ENCODE peak calls at places on chromosomes 11 and 22, in ten cellular contexts. One of them, this sample, is unnamed.

GRCh38 chr11:102495161-102496042 is 35.1 kb downstream of the MMP7 start:
- DNase-seq in tibial nerve: no peak
- DNase-seq in cardiac muscle cell: peak
- DNase-seq in pancreas: no peak
- DNase-seq in fibroblast of lung: peak
- DNase-seq in right atrium auricular region: no peak
- DNase-seq in Peyer's patch: no peak
- DNase-seq in upper lobe of right lung: no peak
- DNase-seq in thoracic aorta: no peak
- DNase-seq in tibial artery: no peak
- DNase-seq in this sample: peak

GRCh38 chr11:73087730-73088129 is 54.4 kb downstream of the FCHSD2 start:
- DNase-seq in tibial nerve: no peak
- DNase-seq in cardiac muscle cell: peak
- DNase-seq in pancreas: no peak
- DNase-seq in fibroblast of lung: peak
- DNase-seq in right atrium auricular region: no peak
- DNase-seq in Peyer's patch: no peak
- DNase-seq in upper lobe of right lung: no peak
- DNase-seq in thoracic aorta: no peak
- DNase-seq in tibial artery: no peak
- DNase-seq in this sample: no peak

GRCh38 chr22:46021577-46021976 is 44.6 kb upstream of the WNT7B start:
- DNase-seq in tibial nerve: no peak
- DNase-seq in cardiac muscle cell: no peak
- DNase-seq in pancreas: peak
- DNase-seq in fibroblast of lung: no peak
- DNase-seq in right atrium auricular region: no peak
- DNase-seq in Peyer's patch: no peak
- DNase-seq in upper lobe of right lung: peak
- DNase-seq in thoracic aorta: no peak
- DNase-seq in tibial artery: no peak
- DNase-seq in this sample: no peak

GRCh38 chr22:49670610-49671330 is 156.9 kb downstream of the BRD1 start:
- DNase-seq in tibial nerve: no peak
- DNase-seq in cardiac muscle cell: no peak
- DNase-seq in pancreas: peak
- DNase-seq in fibroblast of lung: no peak
- DNase-seq in right atrium auricular region: no peak
- DNase-seq in Peyer's patch: no peak
- DNase-seq in upper lobe of right lung: peak
- DNase-seq in thoracic aorta: no peak
- DNase-seq in tibial artery: no peak
- DNase-seq in this sample: no peak

GRCh38 chr11:73465019-73465675 is 88.9 kb downstream of the RELT start:
- DNase-seq in tibial nerve: no peak
- DNase-seq in cardiac muscle cell: peak
- DNase-seq in pancreas: no peak
- DNase-seq in fibroblast of lung: no peak
- DNase-seq in right atrium auricular region: no peak
- DNase-seq in Peyer's patch: no peak
- DNase-seq in upper lobe of right lung: no peak
- DNase-seq in thoracic aorta: no peak
- DNase-seq in tibial artery: no peak
- DNase-seq in this sample: no peak

GRCh38 chr11:12090061-12090572 is 20.3 kb upstream of the MICAL2 start:
- DNase-seq in tibial nerve: no peak
- DNase-seq in cardiac muscle cell: peak
- DNase-seq in pancreas: no peak
- DNase-seq in fibroblast of lung: peak
- DNase-seq in right atrium auricular region: no peak
- DNase-seq in Peyer's patch: no peak
- DNase-seq in upper lobe of right lung: peak
- DNase-seq in thoracic aorta: no peak
- DNase-seq in tibial artery: peak
- DNase-seq in this sample: no peak

GRCh38 chr22:47168900-47169800 is 406.7 kb downstream of the TBC1D22A start:
- DNase-seq in tibial nerve: peak
- DNase-seq in cardiac muscle cell: peak
- DNase-seq in pancreas: peak
- DNase-seq in fibroblast of lung: no peak
- DNase-seq in right atrium auricular region: no peak
- DNase-seq in Peyer's patch: no peak
- DNase-seq in upper lobe of right lung: peak
- DNase-seq in thoracic aorta: no peak
- DNase-seq in tibial artery: peak
- DNase-seq in this sample: no peak

GRCh38 chr11:76243157-76243556 is 36.9 kb upstream of the WNT11 start:
- DNase-seq in tibial nerve: no peak
- DNase-seq in cardiac muscle cell: no peak
- DNase-seq in pancreas: no peak
- DNase-seq in fibroblast of lung: no peak
- DNase-seq in right atrium auricular region: no peak
- DNase-seq in Peyer's patch: no peak
- DNase-seq in upper lobe of right lung: no peak
- DNase-seq in thoracic aorta: no peak
- DNase-seq in tibial artery: no peak
- DNase-seq in this sample: no peak

DNA sequence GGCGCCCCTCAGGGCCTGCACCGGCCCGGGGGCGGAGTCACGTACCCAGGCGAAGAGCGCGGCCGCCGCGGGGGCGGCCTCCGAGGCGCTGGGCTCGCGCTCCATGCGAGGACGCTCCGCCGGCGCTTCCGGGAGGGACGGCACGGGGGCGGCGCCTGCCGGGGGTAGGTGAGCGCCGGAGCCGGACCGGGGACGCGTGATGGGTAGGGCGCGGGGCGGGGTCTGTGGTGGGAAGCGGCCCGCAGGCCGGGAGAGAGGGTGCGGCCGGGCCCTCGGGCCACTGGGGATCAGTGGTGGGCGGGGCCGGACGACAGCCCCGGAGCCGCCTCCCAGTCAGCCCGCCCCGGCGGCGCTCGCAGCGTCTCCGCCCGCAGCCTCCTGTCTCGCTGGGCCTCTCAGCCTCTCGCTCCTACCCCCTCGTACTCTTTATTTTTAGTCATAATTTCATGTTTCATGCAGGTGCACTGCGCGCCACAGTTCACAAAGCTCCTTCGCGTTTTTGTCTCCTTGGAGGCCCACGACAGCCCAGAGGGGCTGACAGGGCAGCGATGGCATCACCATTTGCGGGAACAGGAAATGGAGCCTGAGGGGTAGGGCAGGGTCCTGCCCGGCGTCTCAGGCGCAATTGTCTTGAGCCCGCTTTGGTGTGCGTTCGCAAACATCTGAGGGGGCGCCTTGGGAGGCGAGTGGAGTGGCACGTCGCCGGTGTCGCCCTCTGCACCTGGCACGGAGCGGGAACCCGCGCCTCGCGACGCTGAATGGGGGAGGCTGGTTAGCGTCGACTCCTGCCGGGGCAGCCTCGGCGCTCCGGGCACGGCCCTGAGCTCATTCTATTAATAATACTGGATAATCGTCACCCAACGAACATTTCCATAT is at the start of gene SERGEF:
- DNase-seq in tibial nerve: peak
- DNase-seq in cardiac muscle cell: peak
- DNase-seq in pancreas: peak
- DNase-seq in fibroblast of lung: peak
- DNase-seq in right atrium auricular region: peak
- DNase-seq in Peyer's patch: peak
- DNase-seq in upper lobe of right lung: peak
- DNase-seq in thoracic aorta: peak
- DNase-seq in tibial artery: peak
- DNase-seq in this sample: peak
- H3K27ac ChIP-seq in tibial nerve: peak
- H3K27ac ChIP-seq in cardiac muscle cell: peak
- H3K27ac ChIP-seq in pancreas: peak
- H3K27ac ChIP-seq in fibroblast of lung: peak
- H3K27ac ChIP-seq in right atrium auricular region: peak
- H3K27ac ChIP-seq in Peyer's patch: peak
- H3K27ac ChIP-seq in upper lobe of right lung: peak
- H3K27ac ChIP-seq in thoracic aorta: peak
- H3K27ac ChIP-seq in tibial artery: peak
- H3K27ac ChIP-seq in this sample: peak

DNA sequence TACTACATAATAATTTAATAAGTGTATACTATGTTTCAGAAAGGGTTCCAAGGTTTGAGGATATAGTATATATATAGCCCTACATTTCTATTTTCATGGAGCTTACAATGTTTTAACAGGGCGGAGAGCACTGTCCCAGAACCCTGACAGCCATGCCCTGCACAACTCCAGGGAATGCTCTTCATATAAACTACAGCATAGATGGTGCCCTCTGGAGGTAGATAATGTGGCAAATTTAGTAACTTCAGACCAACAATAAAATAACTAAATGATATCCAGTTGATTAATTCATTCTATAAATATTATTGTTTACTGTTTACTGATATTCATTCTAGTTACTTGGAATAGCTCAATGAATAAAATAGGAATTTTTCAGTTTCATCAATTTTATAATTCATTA is 693.7 kb upstream of the CCDC179 start:
- DNase-seq in tibial nerve: no peak
- DNase-seq in cardiac muscle cell: no peak
- DNase-seq in pancreas: no peak
- DNase-seq in fibroblast of lung: no peak
- DNase-seq in right atrium auricular region: no peak
- DNase-seq in Peyer's patch: no peak
- DNase-seq in upper lobe of right lung: no peak
- DNase-seq in thoracic aorta: no peak
- DNase-seq in tibial artery: no peak
- DNase-seq in this sample: no peak
- TF ChIP-seq CTCF in tibial nerve: no peak
- TF ChIP-seq CTCF in cardiac muscle cell: no peak
- TF ChIP-seq CTCF in pancreas: no peak
- TF ChIP-seq CTCF in fibroblast of lung: no peak
- TF ChIP-seq CTCF in right atrium auricular region: no peak
- TF ChIP-seq CTCF in Peyer's patch: no peak
- TF ChIP-seq CTCF in upper lobe of right lung: no peak
- TF ChIP-seq CTCF in thoracic aorta: no peak
- TF ChIP-seq CTCF in tibial artery: no peak
- TF ChIP-seq CTCF in this sample: peak

GRCh38 chr11:7898666-7899283 is 32.3 kb downstream of the OR10A6 start:
- DNase-seq in tibial nerve: no peak
- DNase-seq in cardiac muscle cell: no peak
- DNase-seq in pancreas: no peak
- DNase-seq in fibroblast of lung: no peak
- DNase-seq in right atrium auricular region: no peak
- DNase-seq in Peyer's patch: no peak
- DNase-seq in upper lobe of right lung: no peak
- DNase-seq in thoracic aorta: no peak
- DNase-seq in tibial artery: no peak
- DNase-seq in this sample: no peak

GRCh38 chr11:7899418-7899817 is 31.6 kb downstream of the OR10A6 start:
- DNase-seq in tibial nerve: no peak
- DNase-seq in cardiac muscle cell: no peak
- DNase-seq in pancreas: no peak
- DNase-seq in fibroblast of lung: no peak
- DNase-seq in right atrium auricular region: no peak
- DNase-seq in Peyer's patch: no peak
- DNase-seq in upper lobe of right lung: no peak
- DNase-seq in thoracic aorta: no peak
- DNase-seq in tibial artery: no peak
- DNase-seq in this sample: no peak

GRCh38 chr11:7903940-7904339 is 27.1 kb downstream of the OR10A6 start:
- DNase-seq in tibial nerve: no peak
- DNase-seq in cardiac muscle cell: no peak
- DNase-seq in pancreas: no peak
- DNase-seq in fibroblast of lung: no peak
- DNase-seq in right atrium auricular region: no peak
- DNase-seq in Peyer's patch: no peak
- DNase-seq in upper lobe of right lung: no peak
- DNase-seq in thoracic aorta: no peak
- DNase-seq in tibial artery: no peak
- DNase-seq in this sample: no peak

GRCh38 chr11:7900686-7901085 is 30.4 kb downstream of the OR10A6 start:
- DNase-seq in tibial nerve: no peak
- DNase-seq in cardiac muscle cell: no peak
- DNase-seq in pancreas: no peak
- DNase-seq in fibroblast of lung: no peak
- DNase-seq in right atrium auricular region: no peak
- DNase-seq in Peyer's patch: no peak
- DNase-seq in upper lobe of right lung: no peak
- DNase-seq in thoracic aorta: no peak
- DNase-seq in tibial artery: no peak
- DNase-seq in this sample: no peak

DNA sequence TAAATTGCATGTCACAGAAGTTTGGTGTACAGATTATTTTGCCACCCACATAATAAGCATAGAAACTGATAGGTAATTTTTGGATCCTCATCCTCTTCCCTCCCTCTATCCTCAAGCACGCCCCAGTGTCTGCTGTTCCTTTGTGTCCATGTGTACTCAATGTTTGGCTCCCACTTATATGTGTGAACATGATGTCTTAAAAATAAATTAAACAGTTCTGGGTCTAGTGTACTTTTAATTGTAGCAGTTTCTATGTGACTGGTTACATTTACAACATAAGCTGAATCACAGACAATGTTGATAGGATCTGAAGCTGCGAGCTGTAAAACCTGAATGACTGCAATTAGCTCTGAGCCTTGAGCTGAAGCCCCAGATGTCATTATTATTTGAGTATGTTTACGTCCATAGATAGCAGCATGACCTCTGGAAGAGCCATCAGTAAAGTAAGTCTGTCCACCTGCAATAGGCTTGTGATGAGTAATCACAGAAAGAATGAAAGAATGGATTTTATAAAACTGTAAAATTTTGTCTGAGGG is 29.7 kb downstream of the OR10A6 start:
- DNase-seq in tibial nerve: no peak
- DNase-seq in cardiac muscle cell: no peak
- DNase-seq in pancreas: no peak
- DNase-seq in fibroblast of lung: no peak
- DNase-seq in right atrium auricular region: no peak
- DNase-seq in Peyer's patch: no peak
- DNase-seq in upper lobe of right lung: no peak
- DNase-seq in thoracic aorta: no peak
- DNase-seq in tibial artery: no peak
- DNase-seq in this sample: no peak
- H3K27ac ChIP-seq in tibial nerve: no peak
- H3K27ac ChIP-seq in cardiac muscle cell: no peak
- H3K27ac ChIP-seq in pancreas: no peak
- H3K27ac ChIP-seq in fibroblast of lung: no peak
- H3K27ac ChIP-seq in right atrium auricular region: no peak
- H3K27ac ChIP-seq in Peyer's patch: no peak
- H3K27ac ChIP-seq in upper lobe of right lung: no peak
- H3K27ac ChIP-seq in thoracic aorta: no peak
- H3K27ac ChIP-seq in tibial artery: no peak
- H3K27ac ChIP-seq in this sample: no peak

DNA sequence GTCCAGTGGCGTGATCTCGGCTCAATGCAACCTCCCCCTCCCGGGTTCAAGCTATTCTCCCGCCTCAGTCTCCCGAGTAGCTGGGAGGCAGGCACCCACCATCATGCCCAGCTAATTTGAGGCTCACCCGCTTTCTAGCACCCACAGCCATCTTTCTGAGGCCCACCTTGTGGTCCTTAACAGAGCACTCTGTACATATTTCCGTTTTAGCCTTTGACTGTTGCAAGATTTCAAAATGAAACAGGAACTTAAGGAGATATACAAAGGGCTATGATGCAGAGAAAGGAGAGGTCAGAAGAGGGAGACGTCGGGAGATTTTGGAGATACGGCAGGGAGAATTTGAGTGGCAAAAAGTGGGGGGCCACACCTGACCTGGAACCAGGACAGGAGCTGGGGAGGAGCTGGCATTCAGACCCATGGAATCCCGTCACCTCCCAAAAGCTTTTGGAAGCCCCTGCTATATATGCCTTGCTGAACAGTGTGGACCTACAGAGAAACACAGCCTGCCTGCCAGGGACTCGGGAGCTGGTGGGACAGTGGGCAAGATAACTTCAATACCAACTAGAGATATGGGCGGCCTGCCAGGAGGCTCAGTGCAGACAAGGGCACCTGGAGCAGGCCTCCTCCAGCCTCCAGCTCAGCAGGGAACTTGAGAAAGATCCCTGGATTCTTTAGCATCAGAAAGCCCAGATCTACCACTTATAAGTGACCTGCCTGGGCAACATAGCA is 8.0 kb upstream of the CLCF1 start:
- DNase-seq in tibial nerve: no peak
- DNase-seq in cardiac muscle cell: no peak
- DNase-seq in pancreas: no peak
- DNase-seq in fibroblast of lung: no peak
- DNase-seq in right atrium auricular region: no peak
- DNase-seq in Peyer's patch: no peak
- DNase-seq in upper lobe of right lung: no peak
- DNase-seq in thoracic aorta: no peak
- DNase-seq in tibial artery: no peak
- DNase-seq in this sample: no peak
- TF ChIP-seq CTCF in tibial nerve: no peak
- TF ChIP-seq CTCF in cardiac muscle cell: no peak
- TF ChIP-seq CTCF in pancreas: no peak
- TF ChIP-seq CTCF in fibroblast of lung: no peak
- TF ChIP-seq CTCF in right atrium auricular region: no peak
- TF ChIP-seq CTCF in Peyer's patch: no peak
- TF ChIP-seq CTCF in upper lobe of right lung: no peak
- TF ChIP-seq CTCF in thoracic aorta: no peak
- TF ChIP-seq CTCF in tibial artery: no peak
- TF ChIP-seq CTCF in this sample: no peak